ENCODE peak calls at places on chromosomes 3 and 15, in eight cellular contexts. One of them, this sample, is unnamed.

GRCh38 chr3:119647177-119647576 is 13.2 kb downstream of the POPDC2 start:
- DNase-seq in stimulated activated CD8-positive, alpha-beta memory T cell treated with anti-CD3 and anti-CD28 coated beads, Interleukin-15, amount 100 ng/mL, for 24 hours: no peak
- DNase-seq in Right ventricle myocardium superior: no peak
- DNase-seq in H4: no peak
- DNase-seq in fibroblast of mammary gland: no peak
- DNase-seq in GM18507: no peak
- DNase-seq in activated CD8-positive, alpha-beta T cell treated with anti-CD3 and anti-CD28 coated beads, Interleukin-2, amount 10 ng/mL, durations not matched to agents 7 days and 5 days: no peak
- DNase-seq in HEK293T: no peak
- DNase-seq in this sample: no peak

GRCh38 chr15:25501828-25502446 is 63.1 kb upstream of the UBE3A start:
- DNase-seq in Right ventricle myocardium superior: no peak
- DNase-seq in activated CD8-positive, alpha-beta T cell treated with anti-CD3 and anti-CD28 coated beads, Interleukin-2, amount 10 ng/mL, durations not matched to agents 7 days and 5 days: no peak
- DNase-seq in HEK293T: no peak
- DNase-seq in GM18507: no peak
- DNase-seq in fibroblast of mammary gland: peak; percentile 51
- DNase-seq in stimulated activated CD8-positive, alpha-beta memory T cell treated with anti-CD3 and anti-CD28 coated beads, Interleukin-15, amount 100 ng/mL, for 24 hours: no peak
- DNase-seq in H4: no peak
- DNase-seq in this sample: no peak

GRCh38 chr15:78714890-78715289 is 73.9 kb upstream of the CHRNB4 start:
- DNase-seq in H4: peak; percentile 25
- DNase-seq in fibroblast of mammary gland: peak; percentile 47
- DNase-seq in HEK293T: no peak
- DNase-seq in activated CD8-positive, alpha-beta T cell treated with anti-CD3 and anti-CD28 coated beads, Interleukin-2, amount 10 ng/mL, durations not matched to agents 7 days and 5 days: no peak
- DNase-seq in stimulated activated CD8-positive, alpha-beta memory T cell treated with anti-CD3 and anti-CD28 coated beads, Interleukin-15, amount 100 ng/mL, for 24 hours: no peak
- DNase-seq in GM18507: no peak
- DNase-seq in Right ventricle myocardium superior: no peak
- DNase-seq in this sample: no peak

GRCh38 chr3:171005648-171006047 is 20.9 kb downstream of the SLC2A2 start:
- DNase-seq in fibroblast of mammary gland: peak; percentile 57
- DNase-seq in stimulated activated CD8-positive, alpha-beta memory T cell treated with anti-CD3 and anti-CD28 coated beads, Interleukin-15, amount 100 ng/mL, for 24 hours: no peak
- DNase-seq in HEK293T: no peak
- DNase-seq in Right ventricle myocardium superior: no peak
- DNase-seq in GM18507: no peak
- DNase-seq in activated CD8-positive, alpha-beta T cell treated with anti-CD3 and anti-CD28 coated beads, Interleukin-2, amount 10 ng/mL, durations not matched to agents 7 days and 5 days: no peak
- DNase-seq in H4: no peak
- DNase-seq in this sample: no peak

GRCh38 chr3:158352551-158352950 is 218.4 kb upstream of the MLF1 start:
- DNase-seq in activated CD8-positive, alpha-beta T cell treated with anti-CD3 and anti-CD28 coated beads, Interleukin-2, amount 10 ng/mL, durations not matched to agents 7 days and 5 days: no peak
- DNase-seq in GM18507: no peak
- DNase-seq in stimulated activated CD8-positive, alpha-beta memory T cell treated with anti-CD3 and anti-CD28 coated beads, Interleukin-15, amount 100 ng/mL, for 24 hours: no peak
- DNase-seq in H4: no peak
- DNase-seq in fibroblast of mammary gland: peak; percentile 20
- DNase-seq in HEK293T: no peak
- DNase-seq in Right ventricle myocardium superior: no peak
- DNase-seq in this sample: no peak

GRCh38 chr3:171584100-171584499 is 123.9 kb upstream of the TNIK start:
- DNase-seq in stimulated activated CD8-positive, alpha-beta memory T cell treated with anti-CD3 and anti-CD28 coated beads, Interleukin-15, amount 100 ng/mL, for 24 hours: no peak
- DNase-seq in GM18507: no peak
- DNase-seq in H4: no peak
- DNase-seq in HEK293T: no peak
- DNase-seq in fibroblast of mammary gland: no peak
- DNase-seq in activated CD8-positive, alpha-beta T cell treated with anti-CD3 and anti-CD28 coated beads, Interleukin-2, amount 10 ng/mL, durations not matched to agents 7 days and 5 days: no peak
- DNase-seq in Right ventricle myocardium superior: no peak
- DNase-seq in this sample: no peak

GRCh38 chr3:66449411-66449931 is 51.4 kb downstream of the LRIG1 start:
- DNase-seq in activated CD8-positive, alpha-beta T cell treated with anti-CD3 and anti-CD28 coated beads, Interleukin-2, amount 10 ng/mL, durations not matched to agents 7 days and 5 days: no peak
- DNase-seq in stimulated activated CD8-positive, alpha-beta memory T cell treated with anti-CD3 and anti-CD28 coated beads, Interleukin-15, amount 100 ng/mL, for 24 hours: no peak
- DNase-seq in Right ventricle myocardium superior: no peak
- DNase-seq in fibroblast of mammary gland: no peak
- DNase-seq in HEK293T: no peak
- DNase-seq in GM18507: no peak
- DNase-seq in H4: no peak
- DNase-seq in this sample: no peak

GRCh38 chr3:128340904-128341555 is 125.7 kb downstream of the DNAJB8 start:
- DNase-seq in H4: no peak
- DNase-seq in stimulated activated CD8-positive, alpha-beta memory T cell treated with anti-CD3 and anti-CD28 coated beads, Interleukin-15, amount 100 ng/mL, for 24 hours: no peak
- DNase-seq in activated CD8-positive, alpha-beta T cell treated with anti-CD3 and anti-CD28 coated beads, Interleukin-2, amount 10 ng/mL, durations not matched to agents 7 days and 5 days: no peak
- DNase-seq in GM18507: no peak
- DNase-seq in fibroblast of mammary gland: no peak
- DNase-seq in HEK293T: no peak
- DNase-seq in Right ventricle myocardium superior: no peak
- DNase-seq in this sample: no peak

This sample was measured in effector memory CD8-positive, alpha-beta T cell.